ENCODE peak calls at places on chromosomes 6 and 20, in five cellular contexts. R is WERI-Rb-1, Z is fibroblast of mammary gland, K is HFF-Myc, B is pancreas. L is an unnamed sample.

GRCh38 chr20:13492001-13492480 is 146.7 kb downstream of the TASP1 start:
- DNase-seq in R (no peak), K (peak; percentile 32), Z (peak; percentile 87), B (no peak), L (peak; percentile 90)

GRCh38 chr6:107318100-107318736 is 141.1 kb downstream of the PDSS2 start:
- DNase-seq in B (peak; percentile 23), R (peak; percentile 60), Z (peak; percentile 72), K (peak; percentile 40), L (peak; percentile 75)

GRCh38 chr6:104218132-104218531 is 641.6 kb downstream of the HACE1 start:
- DNase-seq in Z (no peak), K (no peak), R (no peak), B (no peak), L (peak; percentile 13)

GRCh38 chr6:147867827-147868226 is 359.3 kb downstream of the SAMD5 start:
- DNase-seq in Z (no peak), B (no peak), R (no peak), K (no peak), L (no peak)

GRCh38 chr6:106927531-106928398 is 46.8 kb downstream of the CD24 start:
- DNase-seq in B (peak; percentile 79), R (no peak), Z (peak; percentile 32), K (peak; percentile 16), L (peak; percentile 25)

GRCh38 chr6:166713608-166714510 is 86.8 kb upstream of the RPS6KA2 start:
- DNase-seq in K (no peak), Z (no peak), B (no peak), R (no peak), L (no peak)

GRCh38 chr6:75308250-75308988 is 23.8 kb upstream of the TMEM30A start:
- DNase-seq in B (no peak), R (no peak), K (no peak), Z (no peak), L (no peak)

GRCh38 chr6:42889815-42890214 is 10.4 kb downstream of the RPL7L1 start:
- DNase-seq in B (no peak), K (no peak), R (no peak), Z (peak; percentile 12), L (no peak)

GRCh38 chr6:27862396-27863061 is 49.7 kb downstream of the OR2B2 start:
- DNase-seq in Z (no peak), K (no peak), R (no peak), B (no peak), L (peak; percentile 12)

GRCh38 chr20:1364106-1364505 is 28.7 kb downstream of the FKBP1A start:
- DNase-seq in K (no peak), Z (no peak), R (no peak), B (no peak), L (no peak)

GRCh38 chr6:131755597-131755996 is 44.8 kb upstream of the CTAGE9 start:
- DNase-seq in K (peak; percentile 89), R (no peak), B (no peak), Z (peak; percentile 98), L (no peak)

GRCh38 chr20:23407770-23408467 is 13.4 kb downstream of the NAPB start:
- DNase-seq in R (no peak), B (no peak), Z (no peak), K (no peak), L (no peak)

GRCh38 chr6:114334237-114334636 is 8.6 kb downstream of the HS3ST5 start:
- DNase-seq in B (no peak), R (no peak), Z (no peak), K (no peak), L (no peak)
- TF ChIP-seq CTCF in B (no peak), R (no peak), Z (no peak), K (no peak), L (no peak)

GRCh38 chr6:63351995-63352586 is 32.3 kb upstream of the LGSN start:
- DNase-seq in R (no peak), Z (peak; percentile 87), B (no peak), K (peak; percentile 38), L (peak; percentile 80)
- H3K4me3 ChIP-seq in R (no peak overlapping the region), Z (no peak overlapping the region), B (no peak overlapping the region), K (no peak overlapping the region), L (no peak overlapping the region)

GRCh38 chr6:77463308-77463880 is at the start of gene HTR1B:
- DNase-seq in Z (no peak), R (no peak), K (no peak), B (no peak), L (peak; percentile 68)

GRCh38 chr6:77463881-77464867 is 883 bp upstream of the HTR1B start:
- DNase-seq in R (peak; percentile 29), Z (no peak), K (no peak), B (no peak), L (peak; percentile 29)

GRCh38 chr6:77461796-77462195 is 1.5 kb downstream of the HTR1B start:
- DNase-seq in B (no peak), Z (no peak), K (no peak), R (no peak), L (no peak)

GRCh38 chr6:77466055-77467028 is 3.1 kb upstream of the HTR1B start:
- DNase-seq in R (peak; percentile 32), B (peak; percentile 47), Z (peak; percentile 76), K (peak; percentile 65), L (peak; percentile 81)

DNA sequence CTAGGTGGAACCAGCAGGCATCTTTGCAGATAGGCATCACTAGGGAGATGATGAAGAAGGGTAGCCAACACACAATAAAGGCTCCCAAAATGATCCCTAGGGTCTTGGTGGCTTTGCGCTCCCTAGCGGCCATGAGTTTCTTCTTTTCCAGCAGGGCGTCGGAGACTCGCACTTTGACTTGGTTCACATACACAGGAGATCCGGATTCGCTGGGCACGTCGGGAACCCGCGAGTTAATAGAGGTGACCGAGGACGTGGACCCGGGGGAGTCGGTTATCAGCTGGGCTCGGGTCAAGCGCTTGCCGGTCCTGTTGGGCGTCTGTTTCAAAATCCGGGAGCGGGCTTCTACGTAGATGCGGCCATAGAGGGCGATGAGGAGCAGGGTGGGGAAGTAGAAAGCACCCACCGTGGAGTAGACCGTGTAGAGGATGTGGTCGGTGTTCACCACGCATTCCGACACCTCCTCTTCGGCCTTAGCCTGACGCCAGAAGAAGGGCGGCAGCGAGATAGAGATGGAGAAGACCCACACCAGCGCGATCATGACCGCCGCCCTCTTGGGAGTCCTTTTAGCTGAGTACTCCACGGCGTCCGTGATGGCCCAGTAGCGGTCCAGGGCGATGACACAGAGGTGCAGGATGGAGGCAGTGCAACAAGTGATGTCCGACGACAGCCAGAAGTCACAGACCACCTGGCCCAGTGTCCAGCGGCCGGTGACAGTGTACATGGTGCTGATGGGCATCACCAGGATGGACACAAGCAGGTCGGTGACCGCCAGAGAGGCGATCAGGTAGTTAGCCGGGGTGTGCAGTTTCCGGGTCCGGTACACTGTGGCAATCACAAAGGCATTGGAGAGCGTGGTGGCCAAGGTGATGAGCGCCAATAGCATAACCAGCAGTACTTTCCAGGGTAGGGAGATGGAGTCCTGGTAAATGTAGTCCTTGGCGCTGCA is 658 bp downstream of the HTR1B start:
- DNase-seq in R (no peak), Z (no peak), B (no peak), K (no peak), L (peak; percentile 62)
- TF ChIP-seq CTCF in R (no peak), Z (peak; percentile 31), B (no peak), K (peak; percentile 22), L (peak; percentile 25)

DNA sequence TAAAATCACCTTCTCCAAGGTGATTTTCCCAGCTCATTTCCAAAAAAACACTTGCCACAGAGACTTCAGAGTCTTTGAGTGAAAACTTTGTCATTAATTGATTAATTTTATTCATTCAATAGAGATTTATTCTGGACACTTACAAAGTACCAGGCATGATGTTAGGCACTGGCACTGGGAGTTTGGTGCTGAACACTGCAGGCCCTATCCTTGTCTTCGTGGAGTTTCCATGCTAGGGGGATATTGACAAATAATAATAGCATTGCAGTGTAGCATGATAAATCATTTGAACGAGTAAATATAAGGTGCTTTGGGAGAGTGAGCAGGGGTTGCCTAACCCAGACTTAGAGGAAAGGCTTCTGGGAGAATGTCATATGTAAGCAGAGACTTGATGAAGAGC is 145.7 kb downstream of the SOX4 start:
- DNase-seq in B (no peak), R (no peak), Z (no peak), K (no peak), L (no peak)
- H3K4me3 ChIP-seq in B (no peak overlapping the region), R (no peak overlapping the region), Z (no peak overlapping the region), K (no peak overlapping the region), L (no peak overlapping the region)

GRCh38 chr20:59159091-59159821 is 4.4 kb upstream of the ZNF831 start:
- DNase-seq in K (no peak), Z (no peak), B (no peak), R (peak; percentile 62), L (no peak)
- TF ChIP-seq CTCF in K (no peak), Z (no peak), B (no peak), R (peak; percentile 37), L (no peak)

GRCh38 chr6:136525586-136526195 is 24.5 kb downstream of the MAP7 start:
- DNase-seq in R (no peak), Z (no peak), B (no peak), K (no peak), L (no peak)
- H3K4me3 ChIP-seq in R (no peak overlapping the region), Z (no peak overlapping the region), B (no peak overlapping the region), K (no peak overlapping the region), L (no peak overlapping the region)

L was measured in cardiac fibroblast.